ENCODE peak calls at places on chromosomes 12 and 14, in four cellular contexts. One of them, this sample, is unnamed.

GRCh38 chr14:81980601-81981310 is 447.1 kb upstream of the SEL1L start:
- DNase-seq in left cardiac atrium: no peak
- DNase-seq in anterior cingulate cortex: no peak
- DNase-seq in prostate gland: no peak
- DNase-seq in this sample: no peak

GRCh38 chr12:96104566-96104965 is 69.2 kb upstream of the LTA4H start:
- DNase-seq in anterior cingulate cortex: no peak
- DNase-seq in prostate gland: no peak
- DNase-seq in left cardiac atrium: no peak
- DNase-seq in this sample: no peak

GRCh38 chr14:51293149-51293925 is 53.3 kb downstream of the TMX1 start:
- DNase-seq in prostate gland: no peak
- DNase-seq in left cardiac atrium: peak
- DNase-seq in anterior cingulate cortex: no peak
- DNase-seq in this sample: no peak

GRCh38 chr14:105433161-105433605 is 13.6 kb downstream of the MTA1 start:
- DNase-seq in left cardiac atrium: no peak
- DNase-seq in anterior cingulate cortex: no peak
- DNase-seq in prostate gland: no peak
- DNase-seq in this sample: no peak

GRCh38 chr12:121800694-121801600 is 2.9 kb upstream of the SETD1B start:
- DNase-seq in left cardiac atrium: peak
- DNase-seq in anterior cingulate cortex: peak
- DNase-seq in prostate gland: peak
- DNase-seq in this sample: peak

GRCh38 chr14:36067428-36068187 is 108.9 kb downstream of the PTCSC3 start:
- DNase-seq in left cardiac atrium: no peak
- DNase-seq in prostate gland: no peak
- DNase-seq in anterior cingulate cortex: no peak
- DNase-seq in this sample: no peak

GRCh38 chr12:112252184-112252583 is 126.8 kb downstream of the TRAFD1 start:
- DNase-seq in left cardiac atrium: no peak
- DNase-seq in anterior cingulate cortex: no peak
- DNase-seq in prostate gland: peak
- DNase-seq in this sample: no peak

GRCh38 chr12:70660620-70661219 is 23.5 kb upstream of the PTPRB start:
- DNase-seq in anterior cingulate cortex: no peak
- DNase-seq in prostate gland: no peak
- DNase-seq in left cardiac atrium: peak
- DNase-seq in this sample: no peak